ENCODE peak calls at places on chromosomes 11 and 22, in six cellular contexts. B is stimulated activated CD4-positive, alpha-beta T cell treated with anti-CD3 and anti-CD28 coated beads, Interleukin-1b, Interleukin-23, amount 100 ng/mL, for 24 hours; L is cardiac muscle cell; S is kidney; T is GM10248; J is fibroblast of lung. A is an unnamed sample.
A peak's percentile ranks its signal among the peaks of the same experiment; 100 is the strongest.

GRCh38 chr11:9759519-9760179 is 95.8 kb downstream of the SWAP70 start:
- DNase-seq in J (peak; percentile 100), T (peak; percentile 67), B (peak; percentile 76), L (peak; percentile 97), S (peak; percentile 97), A (no peak)

GRCh38 chr11:44525473-44526252 is 39.8 kb upstream of the CD82 start:
- DNase-seq in L (no peak), S (no peak), B (no peak), T (no peak), J (no peak), A (no peak)

GRCh38 chr11:63986156-63986931 is at the start of gene OTUB1:
- DNase-seq in B (peak; percentile 57), S (peak; percentile 97), J (peak; percentile 87), L (peak; percentile 91), T (peak; percentile 95), A (peak; percentile 94)

GRCh38 chr11:82682003-82682751 is 51.5 kb downstream of the FAM181B start:
- DNase-seq in J (peak; percentile 63), S (no peak), L (peak; percentile 83), T (no peak), B (no peak), A (peak; percentile 12)

GRCh38 chr11:74678591-74679512 is 52.4 kb downstream of the CHRDL2 start:
- DNase-seq in J (peak; percentile 41), S (peak; percentile 26), T (no peak), L (peak; percentile 65), B (no peak), A (no peak)

GRCh38 chr11:70660059-70660888 is 261.9 kb downstream of the CTTN start:
- DNase-seq in S (no peak), L (no peak), B (no peak), T (no peak), J (no peak), A (no peak)

GRCh38 chr22:44314425-44315067 is 1.8 kb upstream of the SHISAL1 start:
- DNase-seq in T (no peak), L (no peak), J (no peak), B (no peak), S (peak; percentile 46), A (no peak)

GRCh38 chr11:116930177-116930576 is 92.8 kb upstream of the APOA1 start:
- DNase-seq in S (no peak), B (no peak), T (peak; percentile 20), J (peak; percentile 48), L (peak; percentile 72), A (no peak)

GRCh38 chr11:79440451-79441158 is at the start of gene TENM4:
- DNase-seq in S (peak; percentile 83), T (peak; percentile 41), J (peak; percentile 95), L (peak; percentile 73), B (no peak), A (no peak)

GRCh38 chr22:23849009-23850006 is 8.4 kb upstream of the SLC2A11 start:
- DNase-seq in T (peak; percentile 89), J (peak; percentile 55), B (peak; percentile 67), L (peak; percentile 78), S (peak; percentile 93), A (peak; percentile 93)

GRCh38 chr22:20581503-20582170 is 74.2 kb downstream of the MED15 start:
- DNase-seq in L (no peak), S (no peak), T (no peak), B (no peak), J (no peak), A (no peak)

GRCh38 chr11:32574446-32574845 is 9.2 kb upstream of the EIF3M start:
- DNase-seq in B (no peak), S (no peak), T (no peak), L (no peak), J (no peak), A (no peak)

GRCh38 chr11:11171854-11172253 is 181.2 kb downstream of the CSNK2A3 start:
- DNase-seq in S (no peak), T (peak; percentile 54), J (peak; percentile 7), B (no peak), L (peak; percentile 3), A (no peak)

GRCh38 chr11:17476317-17477083 is at the start of gene ABCC8:
- DNase-seq in L (no peak), S (no peak), J (no peak), B (no peak), T (no peak), A (no peak)

GRCh38 chr11:22787565-22788162 is 41.9 kb downstream of the SVIP start:
- DNase-seq in T (peak; percentile 28), J (peak; percentile 30), S (no peak), L (peak; percentile 68), B (peak; percentile 18), A (peak; percentile 9)

GRCh38 chr11:96178014-96178745 is 164.8 kb downstream of the MAML2 start:
- DNase-seq in T (no peak), L (no peak), J (no peak), B (no peak), S (no peak), A (no peak)

GRCh38 chr11:118194835-118195627 is 18.6 kb upstream of the SCN2B start:
- DNase-seq in J (peak; percentile 65), T (no peak), L (peak; percentile 84), B (no peak), S (peak; percentile 85), A (peak; percentile 65)

GRCh38 chr22:36658900-36659299 is 44.7 kb downstream of the CACNG2 start:
- DNase-seq in L (peak; percentile 6), J (peak; percentile 54), S (no peak), T (no peak), B (no peak), A (no peak)

GRCh38 chr11:2099523-2100316 is 39.5 kb downstream of the IGF2 start:
- DNase-seq in J (no peak), S (peak; percentile 75), T (no peak), L (peak; percentile 12), B (no peak), A (no peak)

GRCh38 chr11:94675788-94676187 is 92.4 kb upstream of the AMOTL1 start:
- DNase-seq in J (no peak), B (no peak), L (no peak), T (no peak), S (no peak), A (no peak)

GRCh38 chr11:95512682-95513081 is 276.9 kb downstream of the FAM76B start:
- DNase-seq in S (peak; percentile 73), B (no peak), L (peak; percentile 91), J (peak; percentile 90), T (no peak), A (no peak)

A was measured in HuH-7.5.